ENCODE peak calls at places on chromosomes 7 and 10, in five cellular contexts. K is GM13977, U is heart left ventricle, Y is IMR-90, Q is fibroblast of mammary gland. C is an unnamed sample.

GRCh38 chr10:112958275-112958995 is 8.4 kb downstream of the TCF7L2 start:
- DNase-seq in K (no peak), U (no peak), Y (peak), Q (peak), C (no peak)

GRCh38 chr7:55508301-55509011 is 63.8 kb downstream of the VOPP1 start:
- DNase-seq in K (peak), U (no peak), Y (peak), Q (no peak), C (peak)

GRCh38 chr10:102918817-102919236 is 733 bp downstream of the CNNM2 start:
- DNase-seq in K (peak), U (peak), Y (no peak), Q (no peak), C (no peak)

GRCh38 chr7:20310963-20311742 is 19.5 kb upstream of the ITGB8 start:
- DNase-seq in K (no peak), U (no peak), Y (peak), Q (peak), C (no peak)

GRCh38 chr7:157521061-157521731 is 184.4 kb downstream of the DNAJB6 start:
- DNase-seq in K (no peak), U (no peak), Y (no peak), Q (no peak), C (no peak)

GRCh38 chr10:104052351-104052885 is 33.3 kb downstream of the COL17A1 start:
- DNase-seq in K (no peak), U (no peak), Y (no peak), Q (no peak), C (no peak)

GRCh38 chr7:6167587-6168154 is 104.8 kb downstream of the CYTH3 start:
- DNase-seq in K (no peak), U (no peak), Y (no peak), Q (no peak), C (no peak)

GRCh38 chr7:85290252-85290651 is 103.4 kb upstream of the SEMA3D start:
- DNase-seq in K (no peak), U (no peak), Y (no peak), Q (no peak), C (no peak)

GRCh38 chr10:48449501-48450232 is 143.2 kb downstream of the MAPK8 start:
- DNase-seq in K (no peak), U (no peak), Y (no peak), Q (no peak), C (no peak)

GRCh38 chr10:6776170-6776569 is 196.1 kb upstream of the PRKCQ start:
- DNase-seq in K (no peak), U (no peak), Y (no peak), Q (no peak), C (no peak)

GRCh38 chr7:82714883-82715282 is 271.3 kb upstream of the CACNA2D1 start:
- DNase-seq in K (no peak), U (no peak), Y (peak), Q (peak), C (no peak)

GRCh38 chr7:71868797-71869196 is 543.3 kb downstream of the CALN1 start:
- DNase-seq in K (no peak), U (no peak), Y (no peak), Q (peak), C (no peak)

GRCh38 chr7:21851445-21852043 is 94.2 kb downstream of the CDCA7L start:
- DNase-seq in K (no peak), U (no peak), Y (no peak), Q (no peak), C (no peak)

GRCh38 chr10:30798621-30799020 is 169.1 kb upstream of the LYZL2 start:
- DNase-seq in K (no peak), U (no peak), Y (no peak), Q (no peak), C (no peak)

GRCh38 chr10:85570871-85571270 is 795.7 kb downstream of the GRID1 start:
- DNase-seq in K (no peak), U (no peak), Y (no peak), Q (no peak), C (no peak)

GRCh38 chr10:43888551-43888950 is 239.9 kb upstream of the ZNF32 start:
- DNase-seq in K (no peak), U (no peak), Y (peak), Q (peak), C (no peak)

GRCh38 chr10:13700461-13701144 is 113.8 kb downstream of the PRPF18 start:
- DNase-seq in K (no peak), U (no peak), Y (no peak), Q (no peak), C (no peak)

GRCh38 chr7:151384352-151384697 is 25.5 kb downstream of the WDR86 start:
- DNase-seq in K (no peak), U (no peak), Y (no peak), Q (no peak), C (no peak)

GRCh38 chr10:125028291-125028867 is 86.5 kb downstream of the ZRANB1 start:
- DNase-seq in K (no peak), U (no peak), Y (peak), Q (peak), C (no peak)

GRCh38 chr7:128665057-128665456 is 7.0 kb upstream of the GARIN1A start:
- DNase-seq in K (no peak), U (no peak), Y (no peak), Q (no peak), C (no peak)

GRCh38 chr10:69101451-69102095 is 13.7 kb downstream of the SRGN start:
- DNase-seq in K (no peak), U (no peak), Y (peak), Q (peak), C (no peak)

GRCh38 chr10:43000021-43000411 is 76.9 kb upstream of the RET start:
- DNase-seq in K (no peak), U (no peak), Y (no peak), Q (no peak), C (no peak)

GRCh38 chr7:142636751-142637150 is 112.5 kb upstream of the PRSS1 start:
- DNase-seq in K (no peak), U (no peak), Y (no peak), Q (no peak), C (no peak)

GRCh38 chr10:45403151-45403550 is 29.1 kb downstream of the ALOX5 start:
- DNase-seq in K (no peak), U (no peak), Y (peak), Q (peak), C (no peak)

GRCh38 chr10:111973826-111974225 is 209.7 kb downstream of the GPAM start:
- DNase-seq in K (no peak), U (no peak), Y (no peak), Q (no peak), C (no peak)

GRCh38 chr10:100356067-100357017 is 9.3 kb downstream of the SCD start:
- DNase-seq in K (no peak), U (no peak), Y (no peak), Q (no peak), C (no peak)

GRCh38 chr7:27171636-27172387 is 2.3 kb downstream of the HOXA10 start:
- DNase-seq in K (no peak), U (no peak), Y (no peak), Q (peak), C (no peak)

GRCh38 chr7:27179030-27179429 is 4.9 kb upstream of the HOXA10 start:
- DNase-seq in K (no peak), U (no peak), Y (no peak), Q (no peak), C (no peak)

GRCh38 chr10:35963685-35964084 is 321.6 kb upstream of the FZD8 start:
- DNase-seq in K (no peak), U (no peak), Y (no peak), Q (no peak), C (no peak)

GRCh38 chr10:130234171-130234965 is 98.2 kb downstream of the GLRX3 start:
- DNase-seq in K (no peak), U (no peak), Y (no peak), Q (no peak), C (no peak)

GRCh38 chr7:45696476-45696875 is 122.3 kb downstream of the ADCY1 start:
- DNase-seq in K (no peak), U (no peak), Y (no peak), Q (no peak), C (no peak)

GRCh38 chr7:139618482-139619366 is 95.2 kb downstream of the CLEC2L start:
- DNase-seq in K (peak), U (no peak), Y (peak), Q (peak), C (no peak)

GRCh38 chr10:100307716-100308115 is 21.2 kb upstream of the BLOC1S2 start:
- DNase-seq in K (no peak), U (no peak), Y (peak), Q (peak), C (no peak)

DNA sequence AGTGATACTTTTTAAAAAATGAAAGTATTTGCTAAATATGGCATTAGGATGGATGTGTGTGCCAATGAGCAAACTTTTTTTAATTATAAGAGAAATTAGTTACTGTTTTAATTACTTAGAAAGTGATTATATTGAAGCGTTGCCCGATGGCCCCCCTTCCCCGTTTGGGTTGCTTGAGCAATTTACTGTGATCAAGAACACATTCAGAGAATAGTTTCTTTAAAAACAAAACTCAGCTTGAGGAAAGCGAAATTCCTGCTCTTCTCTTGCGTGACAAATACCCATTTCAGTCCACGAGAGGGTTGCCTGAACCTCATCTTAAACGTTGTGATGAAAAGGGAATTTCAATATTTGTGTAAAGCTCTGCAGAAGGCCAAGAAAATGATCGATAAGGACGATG is 234.1 kb downstream of the GATA3 start:
- DNase-seq in K (no peak), U (no peak), Y (no peak), Q (no peak), C (no peak)
- TF ChIP-seq CTCF in K (no peak), U (no peak), Y (no peak), Q (no peak), C (no peak)

DNA sequence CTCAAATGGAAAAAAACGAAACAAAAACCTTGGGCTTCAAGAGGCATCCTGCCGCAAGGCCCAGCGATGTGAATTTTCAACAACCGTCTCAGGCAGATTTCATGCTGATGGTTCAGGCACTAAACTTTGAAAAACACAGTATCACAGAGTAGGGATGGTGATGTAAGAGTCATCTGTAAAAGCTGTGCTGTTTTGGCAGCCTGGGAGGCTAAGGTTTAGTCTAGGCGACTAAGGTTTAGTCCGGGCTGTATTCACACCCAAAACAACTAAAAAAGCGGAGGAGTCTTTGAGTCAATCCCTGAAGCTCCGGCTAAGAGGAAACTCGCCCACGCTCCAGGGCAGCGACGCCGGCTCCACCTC is 406 bp upstream of the MINPP1 start:
- DNase-seq in K (no peak), U (no peak), Y (no peak), Q (no peak), C (no peak)
- TF ChIP-seq CTCF in K (no peak), U (no peak), Y (no peak), Q (no peak), C (no peak)

DNA sequence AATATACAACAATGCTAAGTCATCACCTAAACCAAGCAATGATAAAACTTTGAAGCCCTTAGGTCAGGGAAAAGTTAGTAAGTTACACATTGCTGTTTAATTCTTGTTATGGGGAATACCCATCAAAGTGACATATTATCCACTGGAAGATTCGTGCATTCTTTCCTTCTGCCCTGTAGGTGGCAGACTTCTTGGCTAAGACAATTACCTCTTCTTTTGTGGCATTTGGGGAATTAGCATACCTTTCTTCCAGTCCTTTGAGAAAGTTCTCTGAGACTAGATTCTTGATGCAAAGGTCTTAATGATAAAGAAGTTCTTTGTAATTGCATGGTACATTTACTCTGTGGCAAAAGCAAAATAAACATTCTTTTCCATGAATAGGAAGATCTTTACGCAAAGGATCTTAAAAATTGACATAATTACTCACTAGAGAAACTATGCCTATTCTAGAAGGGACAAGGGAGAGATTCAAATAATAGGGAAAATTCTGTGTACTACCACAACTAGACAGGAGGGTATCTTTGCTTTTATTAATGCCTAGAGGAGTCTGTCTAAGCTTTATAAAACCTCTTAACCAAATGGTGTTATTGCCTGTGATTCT is 395.9 kb downstream of the GRM8 start:
- DNase-seq in K (peak), U (no peak), Y (no peak), Q (peak), C (no peak)
- TF ChIP-seq CTCF in K (peak), U (no peak), Y (peak), Q (peak), C (peak)

DNA sequence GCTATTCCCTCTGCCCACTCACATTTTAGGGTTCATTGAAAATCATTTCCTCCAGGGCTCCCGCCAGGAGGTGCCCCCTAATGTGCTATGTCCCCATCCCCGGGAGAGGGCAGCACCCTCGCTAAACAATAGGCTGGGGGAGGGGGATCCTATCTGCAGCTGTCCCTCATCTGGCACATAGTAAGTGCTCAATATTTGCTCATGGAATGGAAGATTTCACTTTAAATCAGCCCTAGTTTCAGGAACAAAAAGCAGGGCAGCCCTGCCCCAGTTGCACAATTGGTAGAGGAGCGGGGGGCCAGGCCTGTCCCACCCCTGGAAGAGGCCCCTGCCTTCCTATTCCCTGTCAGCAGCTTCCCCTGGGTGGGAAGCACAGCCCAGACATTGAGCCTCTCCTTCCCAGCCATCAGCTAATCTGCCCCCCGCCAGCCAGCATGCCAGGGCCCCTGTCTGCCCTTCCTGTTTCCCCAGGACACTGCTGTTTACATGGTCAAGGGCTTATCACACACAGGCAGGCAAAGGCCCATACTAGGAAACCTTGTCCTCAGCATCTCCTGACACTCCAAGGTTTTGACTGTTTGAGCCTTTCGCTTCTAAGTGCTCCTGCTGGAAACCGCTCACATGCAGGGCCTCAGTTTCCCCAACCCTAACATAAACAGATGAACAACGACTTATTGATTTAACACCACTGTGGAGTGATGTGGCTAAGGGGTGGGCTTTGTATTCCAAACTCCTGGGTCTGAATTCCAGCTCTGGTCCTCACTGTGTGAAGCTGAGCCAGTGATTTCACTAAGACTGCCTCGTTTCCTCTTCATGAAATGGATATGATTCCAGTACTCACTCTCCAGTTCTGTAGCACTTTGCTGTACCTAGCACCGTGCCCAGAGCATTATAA is 130.7 kb upstream of the ZMIZ1 start:
- DNase-seq in K (peak), U (no peak), Y (no peak), Q (no peak), C (no peak)
- TF ChIP-seq CTCF in K (peak), U (no peak), Y (no peak), Q (no peak), C (peak)

GRCh38 chr7:34337163-34337562 is 320.9 kb upstream of the NPSR1 start:
- DNase-seq in K (no peak), U (no peak), Y (no peak), Q (no peak), C (no peak)
- TF ChIP-seq CTCF in K (no peak), U (no peak), Y (no peak), Q (no peak), C (no peak)

DNA sequence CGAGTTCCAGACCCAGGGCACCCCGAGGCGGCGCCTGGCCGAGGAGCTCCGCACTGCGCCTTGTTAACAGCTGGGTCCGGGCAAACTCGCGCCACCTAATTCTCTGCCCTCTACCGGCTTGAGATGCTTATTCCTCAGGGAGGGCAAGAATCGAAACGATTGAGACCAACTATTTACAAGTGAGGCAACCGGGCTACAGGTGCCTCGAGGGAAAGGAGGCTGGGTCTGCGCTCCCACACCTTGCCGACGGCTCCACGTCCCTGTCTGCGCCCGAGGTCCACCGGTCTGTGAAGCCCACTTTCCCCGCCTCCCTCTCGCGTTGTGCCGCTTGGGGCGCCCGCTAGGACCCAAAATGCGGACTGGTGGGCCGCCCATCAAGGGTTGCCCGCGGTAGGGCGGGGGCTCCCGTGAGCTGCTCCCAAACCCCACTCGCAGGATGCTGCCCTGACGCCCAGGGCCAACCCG is 527 bp downstream of the AKR1B1 start:
- DNase-seq in K (peak), U (peak), Y (peak), Q (no peak), C (peak)
- TF ChIP-seq CTCF in K (peak), U (peak), Y (peak), Q (peak), C (peak)

GRCh38 chr7:98301693-98302470 is 20.4 kb downstream of the BRI3 start:
- DNase-seq in K (no peak), U (no peak), Y (no peak), Q (no peak), C (no peak)

GRCh38 chr7:98297619-98298286 is 16.3 kb downstream of the BRI3 start:
- DNase-seq in K (no peak), U (no peak), Y (no peak), Q (no peak), C (no peak)

GRCh38 chr7:98303906-98304305 is 22.4 kb downstream of the BRI3 start:
- DNase-seq in K (no peak), U (no peak), Y (no peak), Q (no peak), C (no peak)

GRCh38 chr7:98303176-98303865 is 21.8 kb downstream of the BRI3 start:
- DNase-seq in K (no peak), U (no peak), Y (no peak), Q (no peak), C (no peak)

GRCh38 chr7:98300595-98301372 is 19.3 kb downstream of the BRI3 start:
- DNase-seq in K (no peak), U (no peak), Y (no peak), Q (no peak), C (no peak)
- TF ChIP-seq CTCF in K (no peak), U (no peak), Y (no peak), Q (no peak), C (no peak)

GRCh38 chr10:5666324-5667220 is at the start of gene ASB13:
- DNase-seq in K (peak), U (peak), Y (peak), Q (peak), C (no peak)
- TF ChIP-seq CTCF in K (no peak), U (no peak), Y (no peak), Q (no peak), C (no peak)